ENCODE peak calls at places on chromosomes 1 and 21, in eight cellular contexts. L is OCI-LY7, J is esophagus muscularis mucosa, A is cardiac muscle cell, V is transverse colon, O is psoas muscle, R is K562, E is lower lobe of right lung. Z is an unnamed sample.

GRCh38 chr21:26130249-26130896 is 40.2 kb downstream of the APP start:
- DNase-seq in L (no peak), J (no peak), A (peak; percentile 75), V (no peak), O (no peak), R (no peak), E (no peak), Z (no peak)

GRCh38 chr21:29115899-29116298 is 14.5 kb upstream of the MAP3K7CL start:
- DNase-seq in L (no peak), J (no peak), A (no peak), V (no peak), O (no peak), R (no peak), E (no peak), Z (no peak)

GRCh38 chr21:41943468-41944250 is 10.2 kb downstream of the C2CD2 start:
- DNase-seq in L (no peak), J (no peak), A (no peak), V (no peak), O (no peak), R (no peak), E (no peak), Z (peak; percentile 64)

GRCh38 chr1:58964428-58964827 is 180.6 kb upstream of the JUN start:
- DNase-seq in L (no peak), J (no peak), A (no peak), V (peak; percentile 26), O (no peak), R (no peak), E (no peak), Z (no peak)

GRCh38 chr1:65230741-65231439 is 78.5 kb upstream of the DNAJC6 start:
- DNase-seq in L (no peak), J (peak; percentile 29), A (peak; percentile 63), V (no peak), O (no peak), R (peak; percentile 34), E (no peak), Z (no peak)

GRCh38 chr1:42960693-42961559 is 2.3 kb upstream of the SLC2A1 start:
- DNase-seq in L (peak; percentile 64), J (no peak), A (no peak), V (no peak), O (no peak), R (no peak), E (no peak), Z (no peak)

GRCh38 chr1:205662791-205663190 is 17.5 kb downstream of the SLC45A3 start:
- DNase-seq in L (no peak), J (no peak), A (no peak), V (no peak), O (no peak), R (no peak), E (peak; percentile 41), Z (no peak)

GRCh38 chr1:36653850-36654249 is 171.1 kb upstream of the CSF3R start:
- DNase-seq in L (no peak), J (no peak), A (peak; percentile 82), V (no peak), O (peak; percentile 24), R (no peak), E (no peak), Z (peak; percentile 62)

GRCh38 chr1:10529772-10530171 is 55.0 kb downstream of the PEX14 start:
- DNase-seq in L (no peak), J (no peak), A (no peak), V (no peak), O (no peak), R (no peak), E (no peak), Z (no peak)

GRCh38 chr1:111489604-111490003 is 13.8 kb downstream of the ADORA3 start:
- DNase-seq in L (no peak), J (no peak), A (peak; percentile 63), V (peak; percentile 25), O (no peak), R (no peak), E (no peak), Z (no peak)

GRCh38 chr1:228454238-228454637 is 32.9 kb upstream of the RNF187 start:
- DNase-seq in L (no peak), J (no peak), A (no peak), V (no peak), O (no peak), R (no peak), E (no peak), Z (no peak)

GRCh38 chr21:40120944-40121575 is 253.8 kb downstream of the PCP4 start:
- DNase-seq in L (peak; percentile 15), J (no peak), A (peak; percentile 4), V (no peak), O (no peak), R (peak; percentile 36), E (no peak), Z (no peak)

GRCh38 chr1:21292991-21293536 is 2.8 kb upstream of the ECE1 start:
- DNase-seq in L (peak; percentile 86), J (no peak), A (no peak), V (no peak), O (no peak), R (no peak), E (no peak), Z (no peak)

GRCh38 chr1:10502206-10502605 is 27.5 kb downstream of the PEX14 start:
- DNase-seq in L (no peak), J (no peak), A (no peak), V (no peak), O (no peak), R (no peak), E (no peak), Z (no peak)

GRCh38 chr1:206631085-206631509 is 4.2 kb upstream of the DYRK3 start:
- DNase-seq in L (peak; percentile 92), J (no peak), A (peak; percentile 96), V (peak; percentile 56), O (peak; percentile 36), R (peak; percentile 93), E (no peak), Z (no peak)

GRCh38 chr1:39086386-39087108 is 60.4 kb downstream of the NDUFS5 start:
- DNase-seq in L (no peak), J (no peak), A (no peak), V (no peak), O (no peak), R (no peak), E (no peak), Z (no peak)

GRCh38 chr1:32859915-32860314 is 10.8 kb downstream of the FNDC5 start:
- DNase-seq in L (no peak), J (no peak), A (no peak), V (no peak), O (no peak), R (no peak), E (no peak), Z (no peak)

GRCh38 chr1:66266756-66267155 is 267.2 kb upstream of the SGIP1 start:
- DNase-seq in L (no peak), J (no peak), A (no peak), V (no peak), O (no peak), R (no peak), E (no peak), Z (no peak)

GRCh38 chr1:175466556-175466955 is 274.0 kb upstream of the KIAA0040 start:
- DNase-seq in L (no peak), J (no peak), A (no peak), V (no peak), O (no peak), R (no peak), E (no peak), Z (no peak)

GRCh38 chr21:27722095-27722494 is 755.2 kb upstream of the ADAMTS5 start:
- DNase-seq in L (no peak), J (no peak), A (no peak), V (no peak), O (no peak), R (no peak), E (no peak), Z (no peak)

GRCh38 chr1:222167111-222167510 is 380.8 kb downstream of the HHIPL2 start:
- DNase-seq in L (peak; percentile 12), J (no peak), A (peak; percentile 60), V (peak; percentile 24), O (peak; percentile 18), R (peak; percentile 61), E (no peak), Z (no peak)

GRCh38 chr1:185442065-185442464 is 125.0 kb upstream of the IVNS1ABP start:
- DNase-seq in L (no peak), J (no peak), A (no peak), V (no peak), O (no peak), R (no peak), E (no peak), Z (no peak)
- H3K27ac ChIP-seq in L (no peak overlapping the region), J (no peak overlapping the region), A (no peak overlapping the region), V (no peak overlapping the region), O (no peak overlapping the region), R (no peak overlapping the region), E (no peak overlapping the region), Z (no peak overlapping the region)

GRCh38 chr1:242871631-242872030 is 347.1 kb upstream of the PLD5 start:
- DNase-seq in L (no peak), J (no peak), A (no peak), V (no peak), O (no peak), R (no peak), E (no peak), Z (no peak)

GRCh38 chr1:242876021-242876420 is 351.5 kb upstream of the PLD5 start:
- DNase-seq in L (no peak), J (no peak), A (no peak), V (no peak), O (no peak), R (no peak), E (no peak), Z (no peak)

GRCh38 chr1:242873661-242874060 is 349.2 kb upstream of the PLD5 start:
- DNase-seq in L (no peak), J (no peak), A (no peak), V (no peak), O (no peak), R (no peak), E (no peak), Z (no peak)

GRCh38 chr1:242872521-242872920 is 348.0 kb upstream of the PLD5 start:
- DNase-seq in L (no peak), J (no peak), A (no peak), V (no peak), O (no peak), R (no peak), E (no peak), Z (no peak)

GRCh38 chr1:242870944-242871343 is 346.4 kb upstream of the PLD5 start:
- DNase-seq in L (no peak), J (no peak), A (no peak), V (no peak), O (no peak), R (no peak), E (no peak), Z (no peak)
- H3K27ac ChIP-seq in L (no peak overlapping the region), J (no peak overlapping the region), A (peak overlapping the region; percentile 1), V (no peak overlapping the region), O (no peak overlapping the region), R (no peak overlapping the region), E (no peak overlapping the region), Z (no peak overlapping the region)

GRCh38 chr1:27650527-27651175 is 15.7 kb upstream of the FGR start:
- DNase-seq in L (no peak), J (no peak), A (peak; percentile 83), V (no peak), O (no peak), R (no peak), E (no peak), Z (no peak)
- H3K27ac ChIP-seq in L (no peak overlapping the region), J (peak overlapping the region; percentile 46), A (peak overlapping the region; percentile 46), V (peak overlapping the region; percentile 28), O (no peak overlapping the region), R (peak overlapping the region; percentile 54), E (no peak overlapping the region), Z (no peak overlapping the region)

DNA sequence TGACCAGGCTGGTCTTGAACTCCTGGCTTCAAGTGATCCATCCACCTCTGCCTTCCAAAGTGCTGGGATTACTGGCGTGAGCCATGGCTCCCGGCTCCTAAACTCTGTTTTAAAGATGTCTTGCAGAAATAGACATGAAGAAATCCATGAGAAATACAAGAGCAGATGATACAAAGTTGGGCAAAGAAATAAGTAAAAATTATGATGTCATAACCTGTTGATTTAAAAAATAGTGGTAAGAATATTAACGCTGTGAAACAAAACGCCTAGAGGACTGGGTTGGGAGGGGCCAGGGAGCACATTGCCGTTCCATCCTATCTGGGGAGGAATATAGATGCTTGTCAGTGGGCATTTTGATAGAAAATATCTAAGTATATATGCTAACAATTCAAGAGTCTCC is 1.2 kb upstream of the ITGB2 start:
- DNase-seq in L (no peak), J (no peak), A (no peak), V (no peak), O (no peak), R (no peak), E (no peak), Z (no peak)
- H3K27ac ChIP-seq in L (no peak overlapping the region), J (no peak overlapping the region), A (no peak overlapping the region), V (no peak overlapping the region), O (no peak overlapping the region), R (no peak overlapping the region), E (no peak overlapping the region), Z (no peak overlapping the region)